ENCODE peak calls at places on chromosomes 5 and 9, in six cellular contexts. L is RWPE2; K is gastrocnemius medialis; W is IMR-90; I is CD8-positive, alpha-beta T cell; R is hepatocyte. O is an unnamed sample.

GRCh38 chr9:17191095-17191494 is 56.3 kb downstream of the CNTLN start:
- DNase-seq in L (no peak), K (no peak), W (peak), I (no peak), R (no peak), O (no peak)

GRCh38 chr9:22169243-22169642 is 160.1 kb upstream of the CDKN2B start:
- DNase-seq in L (no peak), K (no peak), W (peak), I (no peak), R (no peak), O (no peak)

GRCh38 chr5:55969956-55970355 is 24.8 kb downstream of the IL6ST start:
- DNase-seq in L (no peak), K (no peak), W (peak), I (no peak), R (no peak), O (no peak)

GRCh38 chr5:68251804-68252648 is 36.5 kb downstream of the PIK3R1 start:
- DNase-seq in L (no peak), K (peak), W (peak), I (no peak), R (peak), O (peak)

GRCh38 chr9:136019681-136020060 is 58.5 kb upstream of the UBAC1 start:
- DNase-seq in L (peak), K (no peak), W (no peak), I (no peak), R (no peak), O (no peak)

GRCh38 chr9:87527211-87527916 is 29.7 kb downstream of the DAPK1 start:
- DNase-seq in L (no peak), K (no peak), W (no peak), I (no peak), R (no peak), O (no peak)

GRCh38 chr5:68267044-68267443 is 51.5 kb downstream of the PIK3R1 start:
- DNase-seq in L (no peak), K (no peak), W (no peak), I (no peak), R (no peak), O (no peak)

GRCh38 chr5:68460147-68460760 is 244.7 kb downstream of the PIK3R1 start:
- DNase-seq in L (no peak), K (no peak), W (peak), I (peak), R (peak), O (no peak)

GRCh38 chr5:54825005-54825404 is 160.4 kb downstream of the ESM1 start:
- DNase-seq in L (no peak), K (no peak), W (peak), I (no peak), R (no peak), O (no peak)

GRCh38 chr9:74948897-74949296 is 3.8 kb downstream of the C9orf40 start:
- DNase-seq in L (no peak), K (no peak), W (no peak), I (no peak), R (no peak), O (no peak)

GRCh38 chr9:95150903-95151302 is 166.6 kb downstream of the FANCC start:
- DNase-seq in L (no peak), K (no peak), W (no peak), I (no peak), R (no peak), O (no peak)

GRCh38 chr5:38832810-38833209 is 13.0 kb upstream of the OSMR start:
- DNase-seq in L (no peak), K (no peak), W (no peak), I (no peak), R (no peak), O (no peak)

GRCh38 chr5:96049398-96050272 is 88.0 kb upstream of the ELL2 start:
- DNase-seq in L (no peak), K (no peak), W (peak), I (no peak), R (no peak), O (no peak)

GRCh38 chr9:37386988-37387387 is 35.5 kb upstream of the GRHPR start:
- DNase-seq in L (no peak), K (no peak), W (no peak), I (no peak), R (no peak), O (no peak)

GRCh38 chr9:12224449-12224848 is 468.7 kb upstream of the TYRP1 start:
- DNase-seq in L (no peak), K (no peak), W (no peak), I (no peak), R (no peak), O (no peak)

GRCh38 chr9:130981761-130982147 is 27.2 kb upstream of the LAMC3 start:
- DNase-seq in L (no peak), K (no peak), W (no peak), I (no peak), R (no peak), O (no peak)

GRCh38 chr9:115002371-115003120 is 72.2 kb upstream of the TNFSF8 start:
- DNase-seq in L (no peak), K (no peak), W (no peak), I (no peak), R (no peak), O (no peak)

GRCh38 chr5:180591249-180591887 is at the start of gene SCGB3A1:
- DNase-seq in L (no peak), K (no peak), W (no peak), I (no peak), R (no peak), O (no peak)

GRCh38 chr5:97133106-97133505 is 9.3 kb downstream of the LIX1 start:
- DNase-seq in L (no peak), K (no peak), W (no peak), I (no peak), R (no peak), O (no peak)

GRCh38 chr9:2662496-2662895 is 40.9 kb downstream of the VLDLR start:
- DNase-seq in L (no peak), K (peak), W (no peak), I (no peak), R (peak), O (no peak)

GRCh38 chr9:4022435-4023067 is 277.3 kb downstream of the GLIS3 start:
- DNase-seq in L (no peak), K (no peak), W (peak), I (no peak), R (no peak), O (no peak)

GRCh38 chr5:172007153-172007794 is 836 bp upstream of the FBXW11 start:
- DNase-seq in L (no peak), K (no peak), W (peak), I (no peak), R (no peak), O (no peak)

GRCh38 chr9:136409557-136410455 is 608 bp downstream of the ENTR1 start:
- DNase-seq in L (peak), K (peak), W (peak), I (no peak), R (peak), O (no peak)

GRCh38 chr9:89462817-89463216 is 35.1 kb downstream of the SEMA4D start:
- DNase-seq in L (no peak), K (no peak), W (no peak), I (no peak), R (no peak), O (no peak)
- H3K27ac ChIP-seq in L (no peak), K (no peak), W (no peak), I (no peak), R (no peak), O (no peak)

DNA sequence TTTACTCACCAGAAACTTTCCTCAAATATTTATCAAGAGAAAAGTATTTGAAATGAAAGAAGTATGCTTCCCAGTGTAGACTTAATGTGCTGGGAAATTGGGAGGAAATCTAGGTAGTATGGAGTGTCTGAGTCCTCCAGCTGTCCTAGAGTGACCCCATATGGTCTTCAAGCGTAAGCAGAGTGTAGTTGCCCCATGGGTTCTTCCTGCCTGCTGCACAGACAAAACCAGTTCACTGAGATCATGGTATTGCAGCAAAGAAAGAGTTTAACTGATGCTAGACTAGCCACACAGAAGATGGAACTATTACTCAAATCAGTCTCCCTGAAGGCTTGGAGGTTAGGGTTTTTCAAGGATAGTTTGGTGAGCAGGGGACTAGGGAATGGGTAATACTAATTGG is 114.9 kb upstream of the PRLR start:
- DNase-seq in L (no peak), K (no peak), W (no peak), I (no peak), R (no peak), O (no peak)
- TF ChIP-seq CTCF in L (peak), K (no peak), W (no peak), I (no peak), R (peak), O (no peak)

DNA sequence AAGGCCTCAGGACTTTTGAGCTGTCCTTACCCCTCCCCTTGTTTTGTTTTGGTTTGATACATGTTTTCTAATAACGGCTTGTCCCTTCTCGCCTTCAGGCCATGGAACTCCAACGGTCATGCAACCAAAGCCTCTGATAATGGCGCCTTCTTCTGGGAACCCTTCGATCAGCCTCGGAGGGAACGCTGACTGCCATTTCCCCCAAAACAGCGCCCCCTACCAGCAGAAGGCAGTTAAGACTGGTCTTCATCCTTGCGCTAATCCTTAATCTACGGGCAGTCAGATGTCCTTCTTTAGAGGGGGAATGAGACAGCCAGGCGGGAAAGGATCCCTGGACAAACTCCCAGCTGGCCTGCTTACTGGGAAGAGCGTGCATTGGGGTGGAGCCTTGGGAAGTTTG is 276.6 kb downstream of the ICE1 start:
- DNase-seq in L (no peak), K (no peak), W (no peak), I (no peak), R (no peak), O (no peak)
- H3K27ac ChIP-seq in L (no peak), K (no peak), W (no peak), I (no peak), R (no peak), O (no peak)

GRCh38 chr9:119177141-119177540 is 192.1 kb downstream of the BRINP1 start:
- DNase-seq in L (no peak), K (no peak), W (no peak), I (no peak), R (no peak), O (no peak)
- TF ChIP-seq CTCF in L (no peak), K (no peak), W (no peak), I (no peak), R (no peak), O (no peak)

GRCh38 chr9:133715295-133715865 is 22.8 kb downstream of the SARDH start:
- DNase-seq in L (peak), K (peak), W (peak), I (no peak), R (no peak), O (no peak)
- H3K27ac ChIP-seq in L (no peak), K (no peak), W (peak), I (no peak), R (peak), O (peak)

O was measured in AG04450.